ENCODE peak calls at places on chromosomes 11 and 22, in ten cellular contexts. A, L, B, R, X, I, C, V, E and T are unnamed samples.

GRCh38 chr11:127247261-127247660 is 246.7 kb upstream of the KIRREL3 start:
- DNase-seq in L (no peak), C (no peak), A (no peak), E (no peak), R (no peak), X (no peak), I (no peak), B (no peak), V (no peak), T (no peak)

GRCh38 chr11:72228229-72228843 is 3.8 kb downstream of the INPPL1 start:
- DNase-seq in I (no peak), B (no peak), A (no peak), V (no peak), L (no peak), C (no peak), X (no peak), E (no peak), R (no peak), T (no peak)

GRCh38 chr11:121421149-121421906 is 30.8 kb upstream of the SORL1 start:
- DNase-seq in C (no peak), A (no peak), B (no peak), L (no peak), E (no peak), V (no peak), R (no peak), X (no peak), I (no peak), T (no peak)

GRCh38 chr22:49102367-49102766 is 725.3 kb downstream of the BRD1 start:
- DNase-seq in C (no peak), B (peak; percentile 38), R (no peak), E (no peak), I (no peak), A (no peak), L (no peak), V (no peak), X (no peak), T (no peak)

GRCh38 chr22:32204211-32204855 is 540 bp downstream of the RFPL2 start:
- DNase-seq in R (no peak), B (no peak), C (no peak), L (no peak), X (no peak), V (no peak), A (no peak), I (peak; percentile 32), E (peak; percentile 71), T (no peak)

GRCh38 chr11:706957-707816 is 1.2 kb downstream of the EPS8L2 start:
- DNase-seq in X (peak; percentile 49), B (no peak), R (no peak), L (no peak), I (peak; percentile 74), V (no peak), E (no peak), A (no peak), C (peak; percentile 87), T (no peak)

GRCh38 chr11:12143461-12144258 is 33.3 kb downstream of the MICAL2 start:
- DNase-seq in C (no peak), R (no peak), A (no peak), I (no peak), V (no peak), L (no peak), B (no peak), X (no peak), E (no peak), T (no peak)

GRCh38 chr11:13103962-13104554 is 94.9 kb downstream of the RASSF10 start:
- DNase-seq in X (no peak), L (no peak), R (no peak), E (no peak), B (no peak), C (no peak), A (no peak), I (no peak), V (no peak), T (no peak)

GRCh38 chr11:71987521-71987920 is 11.2 kb upstream of the IL18BP start:
- DNase-seq in X (no peak), C (no peak), B (no peak), V (no peak), E (no peak), A (no peak), L (no peak), R (no peak), I (no peak), T (no peak)

GRCh38 chr11:78577495-78577894 is 2.8 kb upstream of the NARS2 start:
- DNase-seq in I (no peak), E (no peak), B (no peak), L (no peak), X (no peak), R (no peak), A (no peak), V (no peak), C (no peak), T (no peak)

GRCh38 chr11:78575478-78575877 is 814 bp upstream of the NARS2 start:
- DNase-seq in E (no peak), X (no peak), V (no peak), R (no peak), I (no peak), A (no peak), B (no peak), C (no peak), L (no peak), T (no peak)

GRCh38 chr11:78576549-78577097 is 2.0 kb upstream of the NARS2 start:
- DNase-seq in I (no peak), R (no peak), B (no peak), E (no peak), A (no peak), C (no peak), V (no peak), L (no peak), X (no peak), T (no peak)

GRCh38 chr11:78573271-78574035 is 1.2 kb downstream of the NARS2 start:
- DNase-seq in X (no peak), L (no peak), R (no peak), E (no peak), V (no peak), B (no peak), I (no peak), A (no peak), C (no peak), T (no peak)

GRCh38 chr11:78574386-78575381 is at the start of gene NARS2:
- DNase-seq in V (peak; percentile 89), A (peak; percentile 97), I (peak; percentile 97), B (peak; percentile 99), C (peak; percentile 98), E (peak; percentile 96), X (peak; percentile 97), L (peak; percentile 98), R (peak; percentile 73), T (peak; percentile 78)
- TF ChIP-seq POLR2A in V (peak; percentile 82), A (peak; percentile 37), I (peak; percentile 95), B (peak; percentile 78), C (peak; percentile 74), E (peak; percentile 21), X (peak; percentile 57), L (peak; percentile 77), R (peak; percentile 70), T (peak; percentile 87)

DNA sequence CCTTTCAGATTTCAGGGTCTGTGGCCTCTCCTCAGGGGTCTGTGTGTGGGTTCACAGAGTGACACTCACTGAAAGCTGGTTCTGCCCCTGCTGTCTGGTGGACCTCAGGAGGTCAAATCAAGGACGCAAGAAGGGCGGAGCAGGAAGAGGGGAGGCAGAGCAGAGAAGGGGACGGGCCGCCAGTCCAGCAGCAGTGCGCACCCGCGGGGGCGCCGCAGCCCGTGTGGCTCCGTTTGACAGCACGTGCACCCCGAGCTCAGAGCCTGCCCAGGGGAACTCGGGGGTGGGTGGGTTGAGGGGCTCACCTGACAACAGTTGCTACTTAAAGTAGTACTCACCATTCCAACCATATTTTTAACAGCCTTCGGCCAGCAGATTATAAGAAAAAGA is 71.4 kb upstream of the PITPNB start:
- DNase-seq in E (no peak), L (no peak), B (peak; percentile 46), C (peak; percentile 32), R (no peak), A (no peak), X (no peak), V (no peak), I (no peak), T (no peak)
- TF ChIP-seq POLR2A in E (no peak), L (no peak), B (no peak), C (no peak), R (no peak), A (no peak), X (no peak), V (no peak), I (no peak), T (no peak)

GRCh38 chr11:45801723-45802315 is 3.1 kb upstream of the SLC35C1 start:
- DNase-seq in L (no peak), C (no peak), X (no peak), I (no peak), A (no peak), E (peak; percentile 19), R (no peak), V (no peak), B (peak; percentile 34), T (no peak)
- TF ChIP-seq POLR2A in L (no peak), C (peak; percentile 69), X (no peak), I (no peak), A (no peak), E (no peak), R (no peak), V (no peak), B (no peak), T (no peak)

DNA sequence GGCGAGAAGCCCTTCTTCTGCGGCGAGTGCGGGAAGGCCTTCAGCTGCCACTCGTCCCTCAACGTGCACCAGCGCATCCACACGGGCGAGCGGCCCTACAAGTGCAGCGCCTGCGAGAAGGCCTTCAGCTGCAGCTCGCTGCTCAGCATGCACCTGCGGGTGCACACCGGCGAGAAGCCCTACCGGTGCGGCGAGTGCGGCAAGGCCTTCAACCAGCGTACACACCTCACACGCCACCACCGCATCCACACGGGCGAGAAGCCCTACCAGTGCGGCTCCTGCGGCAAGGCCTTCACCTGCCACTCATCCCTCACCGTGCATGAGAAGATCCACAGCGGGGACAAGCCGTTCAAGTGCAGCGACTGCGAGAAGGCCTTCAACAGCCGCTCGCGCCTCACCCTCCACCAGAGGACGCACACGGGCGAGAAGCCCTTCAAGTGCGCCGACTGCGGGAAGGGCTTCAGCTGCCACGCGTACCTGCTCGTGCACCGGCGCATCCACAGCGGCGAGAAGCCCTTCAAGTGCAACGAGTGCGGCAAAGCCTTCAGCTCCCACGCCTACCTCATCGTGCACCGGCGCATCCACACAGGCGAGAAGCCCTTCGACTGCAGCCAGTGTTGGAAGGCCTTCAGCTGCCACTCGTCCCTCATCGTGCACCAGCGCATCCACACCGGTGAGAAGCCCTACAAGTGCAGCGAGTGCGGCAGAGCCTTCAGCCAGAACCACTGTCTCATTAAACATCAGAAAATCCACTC is 12.2 kb downstream of the ZNF74 start:
- DNase-seq in C (no peak), I (no peak), V (no peak), X (no peak), L (no peak), R (no peak), E (no peak), A (no peak), B (no peak), T (no peak)
- TF ChIP-seq POLR2A in C (no peak), I (no peak), V (no peak), X (no peak), L (no peak), R (no peak), E (no peak), A (no peak), B (no peak), T (no peak)